ENCODE peak calls at places on chromosomes 4 and X, in ten cellular contexts. Q, F, X, W, C, V, J, E, M and U are unnamed samples.

GRCh38 chr4:97159625-97160024 is 983.7 kb downstream of the STPG2 start:
- DNase-seq in C (no peak), M (no peak), W (no peak), J (no peak), V (no peak), F (no peak), Q (no peak), X (no peak), E (no peak), U (no peak)

GRCh38 chrX:37906357-37906756 is 59.0 kb upstream of the DYNLT3 start:
- DNase-seq in W (no peak), Q (no peak), J (no peak), X (no peak), F (no peak), V (no peak), E (no peak), C (no peak), M (no peak), U (no peak)

GRCh38 chrX:38260231-38260630 is 39.6 kb upstream of the SRPX start:
- DNase-seq in M (peak; percentile 3), F (no peak), C (no peak), J (peak; percentile 15), E (peak; percentile 19), Q (peak; percentile 16), W (no peak), X (peak; percentile 23), V (no peak), U (no peak)

GRCh38 chrX:1264556-1264955 is 4.1 kb upstream of the CSF2RA start:
- DNase-seq in F (no peak), M (no peak), E (no peak), Q (no peak), V (no peak), W (no peak), J (no peak), C (no peak), X (no peak), U (no peak)

GRCh38 chrX:13703135-13703534 is 14.2 kb downstream of the RAB9A start:
- DNase-seq in F (no peak), E (no peak), V (no peak), J (no peak), Q (no peak), C (no peak), W (no peak), X (no peak), M (no peak), U (no peak)

GRCh38 chr4:76108467-76109181 is 34.1 kb downstream of the ART3 start:
- DNase-seq in V (no peak), C (no peak), F (no peak), J (no peak), E (peak; percentile 44), Q (no peak), X (no peak), W (no peak), M (peak; percentile 7), U (no peak)

GRCh38 chr4:13706130-13706529 is 78.6 kb upstream of the BOD1L1 start:
- DNase-seq in X (no peak), W (no peak), C (no peak), E (no peak), F (peak; percentile 24), Q (no peak), M (no peak), J (no peak), V (no peak), U (no peak)

GRCh38 chrX:65926095-65927019 is 113.5 kb downstream of the VSIG4 start:
- DNase-seq in J (no peak), M (no peak), C (no peak), F (no peak), W (no peak), E (no peak), Q (peak; percentile 13), X (no peak), V (no peak), U (no peak)

GRCh38 chrX:130741584-130741983 is 161.4 kb downstream of the ENOX2 start:
- DNase-seq in C (no peak), X (no peak), F (no peak), Q (peak; percentile 39), J (no peak), M (no peak), W (no peak), E (no peak), V (no peak), U (no peak)

GRCh38 chr4:145083891-145084640 is 13.9 kb downstream of the ANAPC10 start:
- DNase-seq in F (no peak), V (no peak), X (peak; percentile 45), W (no peak), Q (no peak), C (no peak), E (peak; percentile 74), J (peak; percentile 64), M (no peak), U (no peak)

GRCh38 chr4:4394644-4395043 is 7.7 kb downstream of the NSG1 start:
- DNase-seq in F (no peak), W (no peak), J (peak; percentile 28), Q (no peak), E (peak; percentile 28), V (no peak), X (no peak), C (peak; percentile 11), M (no peak), U (no peak)

GRCh38 chr4:185471235-185472062 is at the start of gene CCDC110:
- DNase-seq in J (peak; percentile 95), W (peak; percentile 81), V (peak; percentile 89), X (peak; percentile 80), Q (peak; percentile 86), F (peak; percentile 95), C (peak; percentile 95), M (peak; percentile 31), E (peak; percentile 94), U (peak; percentile 75)

GRCh38 chrX:28880136-28880535 is 292.9 kb downstream of the IL1RAPL1 start:
- DNase-seq in E (peak; percentile 75), J (peak; percentile 13), Q (no peak), W (no peak), X (no peak), F (no peak), V (no peak), M (no peak), C (no peak), U (no peak)

GRCh38 chr4:10730019-10730418 is 45.5 kb upstream of the CLNK start:
- DNase-seq in W (no peak), Q (no peak), E (no peak), X (no peak), J (no peak), V (no peak), C (no peak), M (no peak), F (no peak), U (no peak)

GRCh38 chrX:20267924-20268701 is 1.4 kb upstream of the RPS6KA3 start:
- DNase-seq in Q (peak; percentile 2), W (peak; percentile 6), M (no peak), F (peak; percentile 62), J (peak; percentile 25), X (no peak), E (peak; percentile 43), C (no peak), V (peak; percentile 37), U (no peak)

GRCh38 chr4:119099227-119099910 is 36.3 kb upstream of the MYOZ2 start:
- DNase-seq in J (peak; percentile 36), V (no peak), W (no peak), X (no peak), E (peak; percentile 93), F (no peak), C (peak; percentile 21), M (no peak), Q (no peak), U (no peak)